ENCODE peak calls at places on chromosomes 12 and 14, in eight cellular contexts. One of them, this sample, is unnamed.

GRCh38 chr14:48973136-48973535 is 613.0 kb downstream of the RPS29 start:
- DNase-seq in esophagus squamous epithelium: no peak
- DNase-seq in osteoblast: no peak
- DNase-seq in mammary epithelial cell: no peak
- DNase-seq in suprapubic skin: no peak
- DNase-seq in astrocyte of the cerebellum: peak
- DNase-seq in GM12865: no peak
- DNase-seq in body of pancreas: no peak
- DNase-seq in this sample: peak

GRCh38 chr14:54881235-54881760 is 21.3 kb downstream of the GCH1 start:
- DNase-seq in body of pancreas: peak
- DNase-seq in mammary epithelial cell: peak
- DNase-seq in GM12865: peak
- DNase-seq in osteoblast: peak
- DNase-seq in astrocyte of the cerebellum: peak
- DNase-seq in suprapubic skin: no peak
- DNase-seq in esophagus squamous epithelium: no peak
- DNase-seq in this sample: no peak

GRCh38 chr12:55637467-55637866 is 775 bp downstream of the OR10P1 start:
- DNase-seq in esophagus squamous epithelium: no peak
- DNase-seq in astrocyte of the cerebellum: no peak
- DNase-seq in mammary epithelial cell: no peak
- DNase-seq in osteoblast: no peak
- DNase-seq in suprapubic skin: no peak
- DNase-seq in body of pancreas: no peak
- DNase-seq in GM12865: no peak
- DNase-seq in this sample: no peak

GRCh38 chr12:63006536-63006935 is 71.6 kb upstream of the PPM1H start:
- DNase-seq in esophagus squamous epithelium: no peak
- DNase-seq in osteoblast: no peak
- DNase-seq in mammary epithelial cell: no peak
- DNase-seq in GM12865: no peak
- DNase-seq in suprapubic skin: no peak
- DNase-seq in astrocyte of the cerebellum: no peak
- DNase-seq in body of pancreas: no peak
- DNase-seq in this sample: no peak

GRCh38 chr12:15256760-15257159 is 35.5 kb upstream of the RERG start:
- DNase-seq in astrocyte of the cerebellum: peak
- DNase-seq in suprapubic skin: no peak
- DNase-seq in osteoblast: no peak
- DNase-seq in mammary epithelial cell: no peak
- DNase-seq in GM12865: no peak
- DNase-seq in body of pancreas: peak
- DNase-seq in esophagus squamous epithelium: no peak
- DNase-seq in this sample: no peak

GRCh38 chr12:105420659-105421240 is 90.3 kb downstream of the C12orf75 start:
- DNase-seq in osteoblast: peak
- DNase-seq in esophagus squamous epithelium: no peak
- DNase-seq in body of pancreas: peak
- DNase-seq in astrocyte of the cerebellum: peak
- DNase-seq in GM12865: peak
- DNase-seq in suprapubic skin: no peak
- DNase-seq in mammary epithelial cell: peak
- DNase-seq in this sample: peak

GRCh38 chr12:105445261-105446015 is 114.9 kb downstream of the C12orf75 start:
- DNase-seq in mammary epithelial cell: peak
- DNase-seq in esophagus squamous epithelium: no peak
- DNase-seq in body of pancreas: no peak
- DNase-seq in osteoblast: no peak
- DNase-seq in astrocyte of the cerebellum: no peak
- DNase-seq in GM12865: no peak
- DNase-seq in suprapubic skin: no peak
- DNase-seq in this sample: no peak

GRCh38 chr12:102234599-102234998 is 37.0 kb upstream of the PMCH start:
- DNase-seq in suprapubic skin: no peak
- DNase-seq in osteoblast: no peak
- DNase-seq in body of pancreas: no peak
- DNase-seq in esophagus squamous epithelium: no peak
- DNase-seq in GM12865: no peak
- DNase-seq in astrocyte of the cerebellum: no peak
- DNase-seq in mammary epithelial cell: no peak
- DNase-seq in this sample: no peak

GRCh38 chr12:44457465-44457864 is 418.6 kb downstream of the NELL2 start:
- DNase-seq in suprapubic skin: no peak
- DNase-seq in GM12865: no peak
- DNase-seq in body of pancreas: no peak
- DNase-seq in osteoblast: no peak
- DNase-seq in mammary epithelial cell: no peak
- DNase-seq in astrocyte of the cerebellum: no peak
- DNase-seq in esophagus squamous epithelium: no peak
- DNase-seq in this sample: no peak

GRCh38 chr14:91299483-91300115 is 55.1 kb upstream of the GPR68 start:
- DNase-seq in osteoblast: peak
- DNase-seq in astrocyte of the cerebellum: no peak
- DNase-seq in suprapubic skin: no peak
- DNase-seq in mammary epithelial cell: peak
- DNase-seq in body of pancreas: no peak
- DNase-seq in esophagus squamous epithelium: no peak
- DNase-seq in GM12865: no peak
- DNase-seq in this sample: no peak

GRCh38 chr12:2083561-2083960 is 30.8 kb downstream of the CACNA1C start:
- DNase-seq in suprapubic skin: no peak
- DNase-seq in GM12865: no peak
- DNase-seq in mammary epithelial cell: no peak
- DNase-seq in osteoblast: no peak
- DNase-seq in body of pancreas: no peak
- DNase-seq in esophagus squamous epithelium: no peak
- DNase-seq in astrocyte of the cerebellum: no peak
- DNase-seq in this sample: no peak

GRCh38 chr12:128818065-128819022 is 5.4 kb downstream of the SLC15A4 start:
- DNase-seq in body of pancreas: no peak
- DNase-seq in mammary epithelial cell: peak
- DNase-seq in GM12865: peak
- DNase-seq in astrocyte of the cerebellum: no peak
- DNase-seq in esophagus squamous epithelium: no peak
- DNase-seq in osteoblast: peak
- DNase-seq in suprapubic skin: no peak
- DNase-seq in this sample: no peak

GRCh38 chr12:71942259-71942658 is 3.6 kb downstream of the TPH2 start:
- DNase-seq in suprapubic skin: no peak
- DNase-seq in body of pancreas: no peak
- DNase-seq in mammary epithelial cell: no peak
- DNase-seq in astrocyte of the cerebellum: no peak
- DNase-seq in esophagus squamous epithelium: no peak
- DNase-seq in osteoblast: no peak
- DNase-seq in GM12865: no peak
- DNase-seq in this sample: no peak

GRCh38 chr12:8950702-8951478 is 1.4 kb upstream of the M6PR start:
- DNase-seq in suprapubic skin: no peak
- DNase-seq in mammary epithelial cell: no peak
- DNase-seq in body of pancreas: no peak
- DNase-seq in GM12865: peak
- DNase-seq in astrocyte of the cerebellum: no peak
- DNase-seq in esophagus squamous epithelium: no peak
- DNase-seq in osteoblast: no peak
- DNase-seq in this sample: no peak

DNA sequence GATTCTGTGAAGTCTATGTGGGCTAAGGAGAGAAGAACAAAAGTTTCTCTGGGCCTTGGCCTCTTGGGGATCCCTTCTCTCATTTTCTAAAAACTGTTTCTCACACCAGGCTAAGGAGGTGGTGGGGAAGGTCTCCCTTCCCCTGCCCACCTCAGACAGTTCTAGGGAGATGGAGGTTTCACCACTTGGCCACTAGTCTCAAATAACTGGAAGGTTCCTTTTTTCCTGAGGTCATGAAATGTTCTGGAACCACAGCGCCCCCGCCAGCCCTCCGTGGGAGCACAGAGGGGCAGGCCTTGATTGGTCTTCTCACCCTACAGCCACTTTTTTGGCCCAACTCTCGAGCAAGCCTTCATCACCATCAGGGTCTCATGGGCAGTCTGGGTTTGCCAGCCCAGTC is 12.6 kb downstream of the C12orf43 start:
- DNase-seq in GM12865: no peak
- DNase-seq in body of pancreas: peak
- DNase-seq in astrocyte of the cerebellum: no peak
- DNase-seq in osteoblast: no peak
- DNase-seq in esophagus squamous epithelium: no peak
- DNase-seq in suprapubic skin: no peak
- DNase-seq in mammary epithelial cell: no peak
- DNase-seq in this sample: no peak
- TF ChIP-seq CTCF in GM12865: no peak
- TF ChIP-seq CTCF in body of pancreas: peak
- TF ChIP-seq CTCF in astrocyte of the cerebellum: no peak
- TF ChIP-seq CTCF in osteoblast: no peak
- TF ChIP-seq CTCF in esophagus squamous epithelium: no peak
- TF ChIP-seq CTCF in suprapubic skin: no peak
- TF ChIP-seq CTCF in mammary epithelial cell: no peak
- TF ChIP-seq CTCF in this sample: no peak

GRCh38 chr12:40034156-40034555 is 71.7 kb downstream of the SLC2A13 start:
- DNase-seq in esophagus squamous epithelium: no peak
- DNase-seq in astrocyte of the cerebellum: no peak
- DNase-seq in mammary epithelial cell: no peak
- DNase-seq in osteoblast: no peak
- DNase-seq in suprapubic skin: no peak
- DNase-seq in body of pancreas: no peak
- DNase-seq in GM12865: no peak
- DNase-seq in this sample: no peak

GRCh38 chr12:40034712-40035111 is 71.2 kb downstream of the SLC2A13 start:
- DNase-seq in osteoblast: no peak
- DNase-seq in astrocyte of the cerebellum: no peak
- DNase-seq in esophagus squamous epithelium: no peak
- DNase-seq in mammary epithelial cell: no peak
- DNase-seq in suprapubic skin: no peak
- DNase-seq in GM12865: no peak
- DNase-seq in body of pancreas: no peak
- DNase-seq in this sample: no peak

GRCh38 chr12:40033260-40033649 is 72.6 kb downstream of the SLC2A13 start:
- DNase-seq in suprapubic skin: no peak
- DNase-seq in osteoblast: no peak
- DNase-seq in astrocyte of the cerebellum: no peak
- DNase-seq in GM12865: no peak
- DNase-seq in esophagus squamous epithelium: no peak
- DNase-seq in body of pancreas: peak
- DNase-seq in mammary epithelial cell: no peak
- DNase-seq in this sample: no peak

GRCh38 chr12:40031965-40032364 is 73.9 kb downstream of the SLC2A13 start:
- DNase-seq in suprapubic skin: no peak
- DNase-seq in astrocyte of the cerebellum: no peak
- DNase-seq in osteoblast: no peak
- DNase-seq in esophagus squamous epithelium: no peak
- DNase-seq in mammary epithelial cell: no peak
- DNase-seq in body of pancreas: peak
- DNase-seq in GM12865: no peak
- DNase-seq in this sample: no peak

DNA sequence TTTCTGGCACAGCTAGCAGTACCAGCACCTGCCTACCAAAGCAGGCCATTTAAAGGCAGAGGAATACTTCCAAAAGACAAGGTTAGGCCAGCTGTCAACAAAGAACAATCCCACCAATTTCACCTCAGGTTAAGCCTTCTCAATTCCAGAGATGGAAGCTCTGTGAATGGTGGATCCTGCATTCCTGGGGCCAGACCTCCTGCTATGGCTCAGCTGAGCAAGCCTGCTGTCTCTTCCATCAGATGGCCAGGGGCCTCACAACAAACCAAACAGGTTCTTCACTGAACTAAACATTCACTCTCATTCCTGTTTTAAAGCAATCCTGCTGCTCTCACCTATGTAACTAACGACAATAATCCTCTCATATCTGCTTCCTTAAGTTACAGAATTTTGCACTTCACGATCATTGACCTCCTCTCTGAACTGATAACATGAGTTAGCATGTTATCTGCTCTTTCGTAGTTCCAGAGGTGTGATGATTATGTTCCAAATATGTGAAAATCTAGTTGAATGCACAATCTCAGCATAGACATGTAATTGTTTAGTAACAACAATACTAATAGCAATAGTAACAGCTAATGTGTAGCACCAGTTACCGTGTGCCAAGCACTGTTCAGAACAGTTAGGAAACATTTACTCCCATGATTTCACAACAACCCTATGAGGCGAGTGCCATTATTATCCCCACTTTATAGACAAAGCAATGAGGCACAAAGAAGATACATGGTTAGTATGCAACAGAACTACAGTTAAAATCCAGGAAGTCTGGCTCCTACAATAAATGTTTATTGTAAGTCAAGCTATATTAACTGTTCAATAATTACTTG is 73.2 kb downstream of the SLC2A13 start:
- DNase-seq in mammary epithelial cell: no peak
- DNase-seq in esophagus squamous epithelium: no peak
- DNase-seq in GM12865: no peak
- DNase-seq in suprapubic skin: no peak
- DNase-seq in osteoblast: no peak
- DNase-seq in astrocyte of the cerebellum: no peak
- DNase-seq in body of pancreas: peak
- DNase-seq in this sample: no peak
- H3K4me3 ChIP-seq in mammary epithelial cell: no peak
- H3K4me3 ChIP-seq in esophagus squamous epithelium: no peak
- H3K4me3 ChIP-seq in GM12865: no peak
- H3K4me3 ChIP-seq in suprapubic skin: no peak
- H3K4me3 ChIP-seq in osteoblast: no peak
- H3K4me3 ChIP-seq in astrocyte of the cerebellum: no peak
- H3K4me3 ChIP-seq in body of pancreas: no peak
- H3K4me3 ChIP-seq in this sample: no peak

GRCh38 chr12:132507656-132508055 is 17.7 kb downstream of the FBRSL1 start:
- DNase-seq in GM12865: no peak
- DNase-seq in mammary epithelial cell: no peak
- DNase-seq in osteoblast: peak
- DNase-seq in esophagus squamous epithelium: no peak
- DNase-seq in astrocyte of the cerebellum: no peak
- DNase-seq in body of pancreas: no peak
- DNase-seq in suprapubic skin: no peak
- DNase-seq in this sample: no peak
- TF ChIP-seq CTCF in GM12865: no peak
- TF ChIP-seq CTCF in mammary epithelial cell: no peak
- TF ChIP-seq CTCF in osteoblast: no peak
- TF ChIP-seq CTCF in esophagus squamous epithelium: no peak
- TF ChIP-seq CTCF in astrocyte of the cerebellum: no peak
- TF ChIP-seq CTCF in body of pancreas: no peak
- TF ChIP-seq CTCF in suprapubic skin: no peak
- TF ChIP-seq CTCF in this sample: no peak

DNA sequence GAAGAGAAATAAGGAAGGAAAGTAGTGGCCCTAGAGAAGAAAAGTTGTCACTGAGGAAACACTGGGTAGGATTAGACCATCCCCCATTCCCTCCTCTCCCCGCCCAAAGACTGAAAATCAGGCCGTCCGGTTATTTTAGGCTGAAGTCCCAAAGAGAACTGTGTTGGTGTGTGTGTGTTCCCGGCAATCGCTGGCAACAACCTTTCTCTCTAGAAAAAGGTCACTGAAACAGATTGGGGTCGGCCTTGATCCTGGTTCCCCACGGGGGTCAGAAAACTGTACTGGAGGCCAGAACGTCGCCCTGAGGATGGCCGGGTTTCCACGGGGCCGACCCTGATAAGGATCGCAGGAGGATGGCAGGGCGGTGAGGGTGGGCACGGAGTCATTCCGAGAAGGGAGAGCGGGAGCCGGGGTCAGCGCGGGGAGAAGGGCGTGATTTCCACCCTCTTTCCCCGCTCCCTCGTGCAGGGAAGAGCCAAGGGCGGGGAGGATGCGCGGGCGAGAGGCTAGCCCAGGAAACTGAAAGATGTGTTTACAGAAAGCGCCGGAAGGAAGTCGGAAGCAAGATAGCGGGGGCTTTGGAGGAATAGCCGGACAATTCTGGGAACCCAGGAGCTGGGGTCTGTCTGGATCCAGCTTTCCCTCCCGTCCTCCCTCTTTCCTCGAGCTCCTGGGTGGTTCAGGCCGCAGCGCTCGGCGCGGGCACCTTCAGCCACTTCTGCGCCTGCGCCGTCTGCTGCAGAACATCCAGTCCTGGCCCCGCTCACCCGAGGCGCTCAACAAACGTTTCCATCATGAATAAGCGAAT is 25.3 kb upstream of the SPTLC2 start:
- DNase-seq in astrocyte of the cerebellum: no peak
- DNase-seq in esophagus squamous epithelium: no peak
- DNase-seq in mammary epithelial cell: no peak
- DNase-seq in GM12865: peak
- DNase-seq in osteoblast: peak
- DNase-seq in suprapubic skin: peak
- DNase-seq in body of pancreas: peak
- DNase-seq in this sample: no peak
- H3K4me3 ChIP-seq in astrocyte of the cerebellum: peak
- H3K4me3 ChIP-seq in esophagus squamous epithelium: peak
- H3K4me3 ChIP-seq in mammary epithelial cell: peak
- H3K4me3 ChIP-seq in GM12865: peak
- H3K4me3 ChIP-seq in osteoblast: peak
- H3K4me3 ChIP-seq in suprapubic skin: peak
- H3K4me3 ChIP-seq in body of pancreas: no peak
- H3K4me3 ChIP-seq in this sample: peak